ENCODE peak calls at places on chromosomes 1 and 21, in nine cellular contexts. I is posterior cingulate gyrus; B is mucosa of gallbladder; F is lower leg skin; H is renal cortical epithelial cell; G is stimulated activated CD8-positive, alpha-beta memory T cell treated with anti-CD3 and anti-CD28 coated beads, Interleukin-15, amount 100 ng/mL, for 1 hour; Y is GM13977; R is KG1; T is NCI-H2081. L is an unnamed sample.

GRCh38 chr1:93662481-93663190 is 19.0 kb downstream of the BCAR3 start:
- DNase-seq in I (no peak), B (no peak), F (no peak), H (peak), G (no peak), Y (no peak), R (no peak), T (no peak), L (peak)

GRCh38 chr1:63487336-63488065 is 35.5 kb downstream of the ITGB3BP start:
- DNase-seq in I (no peak), B (no peak), F (no peak), H (peak), G (no peak), Y (no peak), R (no peak), T (peak), L (peak)

GRCh38 chr1:209850342-209850979 is 22.7 kb downstream of the UTP25 start:
- DNase-seq in I (peak), B (no peak), F (peak), H (peak), G (no peak), Y (peak), R (no peak), T (peak), L (peak)

GRCh38 chr1:53919675-53920066 is 25.7 kb downstream of the DIO1 start:
- DNase-seq in I (no peak), B (no peak), F (no peak), H (peak), G (no peak), Y (no peak), R (no peak), T (no peak), L (no peak)

GRCh38 chr21:35252831-35253230 is 203.7 kb upstream of the RUNX1 start:
- DNase-seq in I (no peak), B (no peak), F (no peak), H (peak), G (no peak), Y (peak), R (no peak), T (no peak), L (peak)

GRCh38 chr1:225250432-225250831 is 177.4 kb downstream of the LBR start:
- DNase-seq in I (no peak), B (no peak), F (no peak), H (no peak), G (no peak), Y (no peak), R (peak), T (no peak), L (no peak)

GRCh38 chr1:79852004-79852403 is 845.5 kb upstream of the ADGRL4 start:
- DNase-seq in I (no peak), B (no peak), F (no peak), H (no peak), G (no peak), Y (no peak), R (no peak), T (no peak), L (no peak)

GRCh38 chr1:8424539-8425116 is 106.7 kb downstream of the SLC45A1 start:
- DNase-seq in I (no peak), B (peak), F (peak), H (peak), G (no peak), Y (no peak), R (peak), T (no peak), L (no peak)

GRCh38 chr1:190464686-190465085 is 13.0 kb downstream of the BRINP3 start:
- DNase-seq in I (no peak), B (no peak), F (no peak), H (no peak), G (no peak), Y (no peak), R (no peak), T (no peak), L (no peak)

GRCh38 chr21:46295996-46296752 is 10.0 kb downstream of the YBEY start:
- DNase-seq in I (peak), B (peak), F (peak), H (peak), G (no peak), Y (peak), R (no peak), T (no peak), L (peak)

GRCh38 chr21:34579411-34579810 is 35.5 kb downstream of the RCAN1 start:
- DNase-seq in I (no peak), B (no peak), F (no peak), H (peak), G (no peak), Y (no peak), R (no peak), T (no peak), L (peak)

GRCh38 chr1:55385402-55386018 is 170.3 kb upstream of the USP24 start:
- DNase-seq in I (no peak), B (no peak), F (no peak), H (no peak), G (no peak), Y (no peak), R (no peak), T (no peak), L (no peak)

GRCh38 chr1:116909511-116910378 is at the start of gene PTGFRN:
- DNase-seq in I (peak), B (peak), F (no peak), H (peak), G (no peak), Y (peak), R (no peak), T (peak), L (peak)

GRCh38 chr1:230153655-230154296 is 86.7 kb downstream of the GALNT2 start:
- DNase-seq in I (no peak), B (no peak), F (peak), H (peak), G (no peak), Y (no peak), R (no peak), T (no peak), L (peak)

GRCh38 chr1:169941982-169942830 is 48.5 kb upstream of the SCYL3 start:
- DNase-seq in I (no peak), B (no peak), F (no peak), H (peak), G (no peak), Y (no peak), R (no peak), T (peak), L (peak)

GRCh38 chr1:107935396-107936064 is 29.4 kb downstream of the VAV3 start:
- DNase-seq in I (no peak), B (no peak), F (no peak), H (peak), G (no peak), Y (peak), R (no peak), T (no peak), L (no peak)

GRCh38 chr1:68938051-68938450 is 441.2 kb upstream of the DEPDC1 start:
- DNase-seq in I (no peak), B (no peak), F (no peak), H (no peak), G (no peak), Y (no peak), R (no peak), T (no peak), L (no peak)